ENCODE peak calls at places on chromosomes 7 and 10, in nine cellular contexts. V, Q, K, E, B, F, A, C and L are unnamed samples. For H3K4me1, the result is how much of the 10 kb centered on the place peaks cover.

GRCh38 chr7:128835790-128836641 is 5.8 kb downstream of the FLNC start:
- DNase-seq in Q (no peak), B (no peak), C (no peak), E (no peak), A (no peak), K (no peak), V (no peak), F (no peak), L (no peak)

GRCh38 chr7:120554960-120555571 is 282.1 kb downstream of the KCND2 start:
- DNase-seq in F (no peak), A (no peak), V (peak), C (peak), Q (peak), K (peak), E (no peak), B (peak), L (peak)

GRCh38 chr10:26269754-26270153 is 53.2 kb downstream of the GAD2 start:
- DNase-seq in B (peak), F (no peak), C (no peak), V (no peak), E (no peak), A (no peak), K (peak), Q (peak), L (no peak)

GRCh38 chr7:101165075-101165957 is at the start of gene VGF:
- DNase-seq in Q (peak), C (peak), F (peak), V (peak), B (peak), K (peak), E (peak), A (peak), L (peak)

GRCh38 chr7:80243425-80243824 is 108.8 kb downstream of the GNAI1 start:
- DNase-seq in F (no peak), Q (no peak), E (no peak), A (no peak), K (no peak), C (no peak), V (no peak), B (no peak), L (no peak)

GRCh38 chr7:149196151-149196704 is 882 bp downstream of the ZNF282 start:
- DNase-seq in F (no peak), C (peak), K (peak), Q (peak), A (no peak), V (no peak), B (peak), E (no peak), L (no peak)

GRCh38 chr10:35464805-35465456 is 128.6 kb downstream of the CCNY start:
- DNase-seq in A (no peak), K (peak), B (no peak), V (no peak), C (no peak), Q (no peak), F (no peak), E (no peak), L (no peak)

GRCh38 chr7:87426160-87426559 is 49.3 kb downstream of the ABCB4 start:
- DNase-seq in E (no peak), F (no peak), V (no peak), C (no peak), A (no peak), B (no peak), K (no peak), Q (no peak), L (no peak)

GRCh38 chr10:14880201-14880600 is 1.5 kb downstream of the SUV39H2 start:
- DNase-seq in V (no peak), F (no peak), Q (no peak), K (peak), C (peak), B (no peak), E (no peak), A (no peak), L (no peak)

GRCh38 chr7:74256446-74257408 is 2.5 kb upstream of the RFC2 start:
- DNase-seq in E (no peak), K (no peak), B (no peak), F (no peak), V (no peak), A (no peak), Q (peak), C (peak), L (no peak)

GRCh38 chr7:144761493-144761892 is 74.4 kb downstream of the TPK1 start:
- DNase-seq in C (no peak), K (no peak), A (no peak), V (no peak), F (no peak), E (no peak), B (no peak), Q (no peak), L (no peak)
- H3K4me1 ChIP-seq in C (under half), K (under half), A (under half), V (under half), F (under half), E (under half), B (under half), Q (under half), L (under half)

GRCh38 chr7:102943425-102944169 is 30.8 kb downstream of the LRRC17 start:
- DNase-seq in Q (no peak), A (no peak), K (peak), V (no peak), B (no peak), F (no peak), C (no peak), E (no peak), L (no peak)

GRCh38 chr7:102938679-102939078 is 25.9 kb downstream of the LRRC17 start:
- DNase-seq in K (no peak), A (no peak), V (no peak), C (peak), B (no peak), E (no peak), Q (no peak), F (no peak), L (no peak)

GRCh38 chr7:102944241-102944640 is 31.4 kb downstream of the LRRC17 start:
- DNase-seq in E (no peak), K (no peak), V (no peak), F (no peak), C (no peak), Q (no peak), A (no peak), B (no peak), L (no peak)

GRCh38 chr7:102942883-102943261 is 30.1 kb downstream of the LRRC17 start:
- DNase-seq in F (no peak), V (no peak), E (no peak), B (no peak), Q (no peak), C (no peak), K (no peak), A (no peak), L (no peak)

DNA sequence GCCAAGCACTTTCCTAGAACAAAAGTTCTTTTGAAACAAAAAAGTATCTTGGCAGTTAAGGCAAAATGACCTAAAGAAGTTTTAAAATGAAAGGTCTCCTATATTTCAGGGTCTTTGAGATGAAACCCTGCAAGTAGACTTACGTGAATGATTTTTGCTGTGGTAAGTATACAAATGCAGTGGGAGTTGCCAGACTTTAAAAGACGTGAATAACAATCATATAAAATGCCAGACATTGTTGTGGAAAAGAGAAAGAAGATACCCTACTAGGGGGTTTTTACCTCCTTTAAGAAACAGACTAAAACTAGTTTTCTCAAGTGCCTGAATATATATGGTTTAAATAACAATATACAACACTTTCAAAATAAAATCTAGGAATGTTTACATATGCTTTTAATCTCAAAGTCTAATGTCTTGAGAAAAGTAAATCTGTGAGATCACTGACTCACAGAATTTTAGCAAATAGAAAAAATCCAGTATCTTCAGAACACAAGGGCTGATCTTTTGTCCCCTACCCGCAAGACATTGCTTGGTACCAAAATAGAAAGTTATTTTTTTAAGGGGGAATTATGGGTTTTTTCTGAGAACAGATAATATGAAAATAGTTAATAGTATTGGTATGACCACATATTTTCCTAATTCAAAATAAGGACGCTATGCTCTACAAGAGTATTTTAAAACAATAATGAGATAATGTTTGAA is 29.5 kb downstream of the LRRC17 start:
- DNase-seq in A (no peak), E (no peak), K (peak), C (no peak), Q (no peak), F (no peak), V (no peak), B (no peak), L (no peak)
- H3K27ac ChIP-seq in A (no peak), E (no peak), K (peak), C (no peak), Q (no peak), F (no peak), V (peak), B (no peak), L (no peak)

GRCh38 chr10:129511086-129511485 is 44.0 kb downstream of the MGMT start:
- DNase-seq in A (no peak), E (no peak), K (no peak), F (no peak), B (no peak), C (no peak), V (no peak), Q (no peak), L (no peak)

GRCh38 chr10:129511758-129512157 is 44.7 kb downstream of the MGMT start:
- DNase-seq in K (peak), V (no peak), F (no peak), E (no peak), C (no peak), A (no peak), Q (no peak), B (no peak), L (no peak)

GRCh38 chr10:129514568-129515451 is 47.8 kb downstream of the MGMT start:
- DNase-seq in B (no peak), A (no peak), C (no peak), E (no peak), K (no peak), V (no peak), F (no peak), Q (no peak), L (no peak)

GRCh38 chr10:129509835-129510234 is 42.8 kb downstream of the MGMT start:
- DNase-seq in B (no peak), A (no peak), E (no peak), K (no peak), V (no peak), Q (no peak), F (no peak), C (no peak), L (no peak)

DNA sequence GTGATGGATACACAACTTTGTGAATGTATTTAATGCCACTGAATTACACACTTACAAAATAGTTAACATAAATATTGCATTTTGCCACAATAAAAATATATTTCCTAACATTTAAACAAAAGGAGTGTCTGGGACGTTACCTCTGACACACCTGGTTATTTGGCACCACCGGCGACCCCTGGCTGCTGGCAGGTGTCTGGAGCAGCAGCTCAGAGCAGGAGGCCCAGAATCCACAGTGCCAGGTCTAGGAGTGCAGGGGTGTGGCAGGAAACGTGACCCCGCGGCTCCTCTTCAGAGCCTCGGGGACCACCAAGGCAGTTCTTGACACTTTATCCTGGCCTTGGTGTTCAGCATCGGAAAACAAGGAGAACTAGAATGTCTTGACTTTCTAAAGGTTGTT is 46.3 kb downstream of the MGMT start:
- DNase-seq in F (no peak), B (no peak), V (peak), A (no peak), K (peak), C (no peak), Q (no peak), E (no peak), L (no peak)
- H3K4me1 ChIP-seq in F (under half), B (under half), V (under half), A (under half), K (under half), C (under half), Q (under half), E (under half), L (under half)

GRCh38 chr10:122277737-122278136 is 6.6 kb downstream of the BTBD16 start:
- DNase-seq in V (no peak), B (no peak), K (no peak), Q (no peak), C (no peak), E (no peak), F (no peak), A (no peak), L (no peak)
- H3K27ac ChIP-seq in V (no peak), B (no peak), K (no peak), Q (no peak), C (no peak), E (no peak), F (no peak), A (no peak), L (no peak)

GRCh38 chr7:117020605-117021002 is 67.3 kb downstream of the ST7 start:
- DNase-seq in A (no peak), B (no peak), E (no peak), V (no peak), C (no peak), K (peak), Q (no peak), F (no peak), L (no peak)
- H3K4me1 ChIP-seq in A (under half), B (under half), E (under half), V (under half), C (under half), K (under half), Q (under half), F (under half), L (under half)

GRCh38 chr10:21330628-21331020 is 194.9 kb downstream of the SKIDA1 start:
- DNase-seq in A (no peak), B (no peak), Q (no peak), F (no peak), K (no peak), C (peak), V (no peak), E (no peak), L (no peak)
- H3K27ac ChIP-seq in A (no peak), B (no peak), Q (peak), F (no peak), K (peak), C (peak), V (no peak), E (no peak), L (no peak)

GRCh38 chr7:47455872-47456185 is 126.1 kb downstream of the TNS3 start:
- DNase-seq in F (no peak), K (no peak), Q (no peak), E (no peak), A (no peak), B (no peak), V (no peak), C (no peak), L (no peak)

GRCh38 chr7:47453093-47454056 is 128.5 kb downstream of the TNS3 start:
- DNase-seq in E (no peak), K (no peak), A (peak), V (no peak), C (peak), Q (peak), B (no peak), F (no peak), L (peak)

GRCh38 chr7:47454961-47455871 is 126.7 kb downstream of the TNS3 start:
- DNase-seq in A (no peak), C (no peak), V (no peak), F (no peak), Q (no peak), B (no peak), E (no peak), K (no peak), L (no peak)

GRCh38 chr7:47452715-47453092 is 129.2 kb downstream of the TNS3 start:
- DNase-seq in F (no peak), A (no peak), E (no peak), C (no peak), B (no peak), V (no peak), Q (no peak), K (no peak), L (no peak)

DNA sequence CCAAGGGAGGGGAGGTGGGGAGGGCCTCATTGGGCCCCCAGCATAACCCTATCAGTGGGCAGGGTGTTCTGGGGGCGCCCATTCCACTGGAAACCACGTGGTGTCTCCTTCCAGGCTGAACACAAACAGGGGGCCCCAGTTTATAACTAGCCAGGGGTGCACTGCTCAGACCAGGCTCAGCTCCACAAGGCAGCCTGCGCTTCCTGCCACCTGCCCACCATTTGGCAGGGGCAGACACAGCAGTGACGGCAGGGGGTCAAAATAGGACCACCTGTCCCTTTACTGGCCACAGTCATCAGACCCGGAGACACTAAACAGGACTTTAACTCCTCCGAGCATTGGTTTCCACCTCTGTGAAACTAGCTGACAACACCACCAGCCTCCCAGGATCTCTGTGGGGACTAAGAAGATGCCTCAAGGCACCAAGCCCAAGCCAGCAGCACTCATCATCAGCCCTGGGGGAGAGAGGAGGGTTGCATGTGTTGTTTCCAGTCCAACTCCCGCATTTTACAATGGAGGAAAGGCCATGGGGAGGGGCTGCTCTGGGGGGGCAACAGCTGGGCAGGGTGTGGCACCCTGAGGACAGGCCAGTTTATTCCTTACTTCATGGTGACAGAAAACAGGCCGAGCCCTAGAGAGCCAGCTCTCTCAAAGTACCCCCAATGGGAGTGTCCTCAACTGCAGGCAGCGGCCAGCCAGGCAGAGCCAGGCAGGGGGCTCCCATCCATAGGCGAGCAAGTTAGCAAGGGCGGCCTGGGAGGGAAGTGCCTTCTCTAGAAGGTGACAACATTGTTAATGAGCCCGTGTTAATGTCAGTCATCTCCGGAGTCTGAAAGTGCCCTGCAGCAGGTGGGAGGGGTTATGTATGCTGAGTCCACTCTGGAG is 127.6 kb downstream of the TNS3 start:
- DNase-seq in F (no peak), B (no peak), K (no peak), C (no peak), Q (no peak), A (no peak), E (no peak), V (no peak), L (no peak)
- H3K4me1 ChIP-seq in F (under half), B (under half), K (under half), C (under half), Q (half or more), A (under half), E (under half), V (under half), L (under half)

GRCh38 chr7:90421648-90422047 is 18.4 kb downstream of the CLDN12 start:
- DNase-seq in K (no peak), B (no peak), Q (no peak), A (no peak), C (no peak), V (no peak), E (no peak), F (no peak), L (no peak)

GRCh38 chr7:90424720-90425119 is 21.5 kb downstream of the CLDN12 start:
- DNase-seq in V (no peak), A (no peak), E (no peak), F (no peak), Q (no peak), K (no peak), C (no peak), B (no peak), L (no peak)

GRCh38 chr7:90430614-90431445 is 27.6 kb downstream of the CLDN12 start:
- DNase-seq in V (peak), K (no peak), A (no peak), C (no peak), Q (no peak), B (no peak), F (no peak), E (no peak), L (no peak)

DNA sequence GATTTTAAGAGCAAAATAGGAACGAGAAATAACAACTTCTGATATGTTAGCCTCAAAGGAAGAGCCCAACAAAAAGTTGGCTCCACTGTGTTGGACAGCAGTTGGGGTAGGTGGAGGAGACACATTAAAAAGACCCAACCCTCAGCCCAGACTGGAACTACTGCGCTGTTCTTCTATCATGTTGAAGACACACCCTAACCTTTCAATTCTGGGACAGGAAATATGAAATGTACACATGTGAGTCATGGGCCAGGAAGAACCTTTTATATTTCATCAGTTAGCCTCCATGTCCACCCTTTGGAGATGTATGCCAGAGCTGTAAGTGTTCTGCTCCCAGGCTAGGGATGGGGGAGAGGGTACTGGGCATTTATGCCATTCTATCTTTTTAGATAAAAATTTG is 22.1 kb downstream of the CLDN12 start:
- DNase-seq in C (no peak), E (no peak), F (no peak), Q (no peak), V (no peak), K (no peak), A (no peak), B (no peak), L (no peak)
- H3K27ac ChIP-seq in C (no peak), E (no peak), F (no peak), Q (no peak), V (no peak), K (no peak), A (no peak), B (no peak), L (no peak)